ENCODE peak calls at places on chromosomes 11 and 22, in four cellular contexts. V is right cardiac atrium, W is mucosa of descending colon, X is adrenal gland. Q is an unnamed sample.

GRCh38 chr11:46348566-46348981 is 1.3 kb downstream of the DGKZ start:
- DNase-seq in V (no peak), W (peak; percentile 57), X (no peak), Q (no peak)

GRCh38 chr11:954392-955144 is 28.9 kb downstream of the AP2A2 start:
- DNase-seq in V (no peak), W (no peak), X (no peak), Q (no peak)

GRCh38 chr11:34631297-34631696 is 10.4 kb downstream of the EHF start:
- DNase-seq in V (no peak), W (no peak), X (peak; percentile 40), Q (no peak)

GRCh38 chr11:59666969-59667368 is 1.9 kb downstream of the PATL1 start:
- DNase-seq in V (no peak), W (no peak), X (no peak), Q (no peak)

GRCh38 chr11:77821349-77821851 is 456 bp downstream of the AAMDC start:
- DNase-seq in V (peak; percentile 67), W (peak; percentile 56), X (peak; percentile 51), Q (peak; percentile 72)

GRCh38 chr22:20424937-20425587 is 12.6 kb downstream of the SCARF2 start:
- DNase-seq in V (peak; percentile 82), W (no peak), X (peak; percentile 63), Q (peak; percentile 89)

GRCh38 chr11:70568504-70569172 is 170.3 kb downstream of the CTTN start:
- DNase-seq in V (peak; percentile 85), W (peak; percentile 73), X (no peak), Q (peak; percentile 78)

GRCh38 chr11:13335319-13335718 is 57.7 kb downstream of the BMAL1 start:
- DNase-seq in V (peak; percentile 86), W (peak; percentile 64), X (peak; percentile 68), Q (no peak)

GRCh38 chr11:119843760-119844330 is 114.8 kb upstream of the NECTIN1 start:
- DNase-seq in V (no peak), W (no peak), X (no peak), Q (no peak)

GRCh38 chr11:96186806-96187205 is 156.2 kb downstream of the MAML2 start:
- DNase-seq in V (no peak), W (no peak), X (no peak), Q (no peak)

GRCh38 chr11:119336744-119337469 is 2.6 kb downstream of the RNF26 start:
- DNase-seq in V (no peak), W (no peak), X (no peak), Q (peak; percentile 30)

GRCh38 chr11:73381589-73381988 is 5.4 kb downstream of the RELT start:
- DNase-seq in V (peak; percentile 44), W (no peak), X (no peak), Q (no peak)
- H3K4me1 ChIP-seq in V (no peaks in the 10 kb centered on the region), W (peaks cover 11% of the 10 kb centered on the region), X (peaks cover 30% of the 10 kb centered on the region), Q (peaks cover 18% of the 10 kb centered on the region)

GRCh38 chr11:115930276-115930675 is 426.1 kb upstream of the CADM1 start:
- DNase-seq in V (peak; percentile 62), W (no peak), X (no peak), Q (no peak)

GRCh38 chr11:115928811-115929210 is 424.6 kb upstream of the CADM1 start:
- DNase-seq in V (no peak), W (no peak), X (no peak), Q (no peak)

GRCh38 chr11:115929618-115930129 is 425.5 kb upstream of the CADM1 start:
- DNase-seq in V (no peak), W (no peak), X (no peak), Q (no peak)

GRCh38 chr11:115931684-115932083 is 427.5 kb upstream of the CADM1 start:
- DNase-seq in V (no peak), W (no peak), X (no peak), Q (no peak)

GRCh38 chr11:115930886-115931537 is 426.8 kb upstream of the CADM1 start:
- DNase-seq in V (no peak), W (no peak), X (no peak), Q (no peak)
- H3K4me1 ChIP-seq in V (no peaks in the 10 kb centered on the region), W (no peaks in the 10 kb centered on the region), X (no peaks in the 10 kb centered on the region), Q (no peaks in the 10 kb centered on the region)

GRCh38 chr11:129252621-129253020 is 60.5 kb upstream of the ARHGAP32 start:
- DNase-seq in V (no peak), W (no peak), X (no peak), Q (no peak)
- H3K4me1 ChIP-seq in V (peaks cover 1% of the 10 kb centered on the region), W (peaks cover 2% of the 10 kb centered on the region), X (peaks cover 17% of the 10 kb centered on the region), Q (no peaks in the 10 kb centered on the region)

DNA sequence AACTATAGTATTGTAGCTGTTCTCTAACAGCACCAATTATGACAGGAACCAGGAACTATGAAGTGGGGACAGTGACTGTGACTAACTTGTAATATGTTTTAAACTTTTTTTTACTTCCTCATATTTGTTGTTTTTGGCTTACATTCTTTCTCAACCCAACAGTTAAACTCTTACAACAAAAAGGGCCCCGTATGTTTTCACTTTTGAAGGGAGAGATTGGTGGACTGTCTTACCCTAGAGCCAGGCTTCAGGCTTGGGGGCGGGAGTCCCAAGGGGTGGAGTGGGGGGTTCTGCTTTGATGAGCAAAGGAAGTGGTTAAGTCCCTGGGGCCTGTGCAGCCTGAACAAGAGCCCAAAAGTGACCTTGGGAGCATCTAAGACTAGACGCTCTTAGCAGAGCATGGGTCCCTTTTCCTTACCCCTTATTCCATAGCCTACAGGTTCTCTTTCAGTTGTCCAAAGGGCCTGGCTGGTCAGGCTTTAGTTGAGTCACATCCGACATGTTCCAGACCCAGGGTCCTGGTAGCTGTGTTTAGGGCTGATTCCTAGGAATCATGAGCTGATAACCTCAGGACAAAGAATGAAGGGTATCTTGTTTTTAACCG is 38.8 kb downstream of the STIM1 start:
- DNase-seq in V (no peak), W (no peak), X (peak; percentile 19), Q (peak; percentile 82)
- H3K4me1 ChIP-seq in V (peaks cover 7% of the 10 kb centered on the region), W (peaks cover 17% of the 10 kb centered on the region), X (peaks cover 24% of the 10 kb centered on the region), Q (peaks cover 4% of the 10 kb centered on the region)

DNA sequence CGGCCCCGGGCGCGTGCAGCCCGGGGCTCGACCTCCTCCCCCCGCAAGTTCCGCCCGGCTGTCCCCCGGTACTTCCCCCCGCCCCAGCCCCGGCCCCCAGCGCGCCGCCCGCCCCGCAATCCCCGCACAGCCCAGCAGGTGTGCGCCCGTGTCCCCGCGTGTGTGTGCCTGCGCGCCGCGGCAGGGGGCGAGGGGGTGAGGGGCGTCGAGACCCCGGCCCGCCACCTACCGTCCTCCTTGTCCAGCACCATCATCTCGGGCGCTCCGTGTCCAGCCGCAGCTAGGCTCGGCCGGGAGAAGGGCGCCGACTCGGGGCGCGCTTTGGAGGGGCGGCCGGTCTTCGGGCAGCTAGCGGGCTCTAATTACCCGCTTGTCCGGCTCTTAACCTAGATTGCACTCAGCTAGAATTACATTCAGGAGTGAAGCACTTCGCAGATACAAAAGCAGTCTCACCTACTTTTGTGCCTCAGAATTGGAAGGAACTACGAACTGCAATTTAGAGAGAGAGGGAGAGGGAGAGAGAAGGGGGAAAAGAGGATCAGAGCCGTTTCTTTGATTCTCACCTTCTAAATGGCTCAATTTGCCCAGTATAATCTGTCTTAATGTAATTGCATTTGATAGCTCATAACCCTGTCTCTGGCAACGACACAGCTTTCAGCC is 439 bp downstream of the LMO1 start:
- DNase-seq in V (no peak), W (no peak), X (no peak), Q (peak; percentile 71)
- H3K4me1 ChIP-seq in V (no peaks in the 10 kb centered on the region), W (peaks cover 23% of the 10 kb centered on the region), X (peaks cover 28% of the 10 kb centered on the region), Q (peaks cover 5% of the 10 kb centered on the region)

GRCh38 chr11:75277211-75277805 is 36.7 kb downstream of the TPBGL start:
- DNase-seq in V (no peak), W (no peak), X (peak; percentile 2), Q (peak; percentile 18)
- H3K4me1 ChIP-seq in V (peaks cover 3% of the 10 kb centered on the region), W (peaks cover 5% of the 10 kb centered on the region), X (no peaks in the 10 kb centered on the region), Q (no peaks in the 10 kb centered on the region)

DNA sequence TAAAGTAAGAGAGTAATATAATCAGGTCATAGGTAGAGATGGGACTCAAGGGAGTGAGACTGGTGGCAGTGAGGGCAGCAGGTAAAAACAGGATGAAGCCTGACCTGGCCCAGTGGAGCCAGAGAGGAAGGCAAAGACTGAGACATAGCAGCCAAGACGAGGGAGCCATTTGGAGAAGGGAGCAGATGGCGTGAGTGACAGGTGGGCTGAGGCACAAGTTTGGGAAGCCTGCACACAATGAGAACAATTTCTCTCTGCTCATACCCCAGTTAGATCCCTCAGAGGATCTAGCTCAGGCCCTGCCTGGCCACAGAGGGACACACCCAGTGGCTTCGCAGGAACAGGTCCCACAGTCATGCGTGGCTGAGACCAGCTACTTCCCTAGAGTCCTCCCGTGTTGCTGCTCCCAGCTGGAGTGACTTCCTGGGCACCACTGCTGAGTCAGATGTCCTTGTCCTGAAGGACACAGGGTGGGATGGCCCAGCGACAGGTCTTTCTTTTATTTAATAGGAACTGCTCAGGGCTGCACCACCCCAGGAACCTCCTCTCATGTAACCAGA is 33.3 kb upstream of the LYVE1 start:
- DNase-seq in V (peak; percentile 72), W (no peak), X (peak; percentile 60), Q (peak; percentile 64)
- H3K4me1 ChIP-seq in V (peaks cover 20% of the 10 kb centered on the region), W (no peaks in the 10 kb centered on the region), X (peaks cover 36% of the 10 kb centered on the region), Q (no peaks in the 10 kb centered on the region)

DNA sequence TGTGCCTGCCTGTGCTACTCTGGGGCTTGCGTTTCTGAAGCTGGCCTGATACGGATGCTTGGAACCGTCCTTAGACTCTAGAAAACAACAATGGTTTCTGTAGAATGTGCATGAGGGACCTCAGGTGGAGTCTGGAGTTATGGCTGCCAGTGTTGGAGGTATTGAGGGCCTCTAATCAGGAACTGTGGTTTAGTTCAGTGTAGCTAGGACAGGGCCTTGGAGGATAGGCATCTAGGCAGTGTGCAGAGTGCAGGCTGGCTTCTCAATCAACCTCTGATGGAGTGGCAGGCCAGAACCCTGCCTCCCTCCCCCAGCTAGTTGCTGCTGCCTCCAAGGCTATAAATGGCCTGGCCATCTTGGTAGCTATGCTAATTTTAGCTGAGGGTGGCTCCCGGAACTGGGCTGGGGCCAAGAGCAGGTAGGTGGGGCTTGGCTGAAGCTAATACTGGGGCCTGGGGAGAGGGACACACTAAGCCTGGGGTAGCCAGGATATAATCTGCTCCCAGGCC is 4.0 kb downstream of the STIM1 start:
- DNase-seq in V (peak; percentile 74), W (peak; percentile 75), X (no peak), Q (no peak)
- H3K4me1 ChIP-seq in V (peaks cover 17% of the 10 kb centered on the region), W (peaks cover 40% of the 10 kb centered on the region), X (peaks cover 53% of the 10 kb centered on the region), Q (peaks cover 24% of the 10 kb centered on the region)

Q was measured in kidney.